ENCODE peak calls at places on chromosomes 2 and 18, in nine cellular contexts. B is Right ventricle myocardium superior, G is body of pancreas, F is cardiac fibroblast, T is glutamatergic neuron, S is NCI-H1436 treated with DMSO at 0.1 percent for 48 hours, H is neural progenitor cell, N is SK-N-DZ, Z is dermis microvascular lymphatic vessel endothelial cell. I is an unnamed sample.

GRCh38 chr2:232611559-232612218 is 21.7 kb upstream of the EFHD1 start:
- DNase-seq in Z (no peak), G (peak; percentile 64), N (no peak), S (no peak), F (peak; percentile 49), B (peak; percentile 84), H (peak; percentile 66), T (peak; percentile 76), I (peak; percentile 54)

GRCh38 chr18:40911582-40912254 is 1043.3 kb upstream of the PIK3C3 start:
- DNase-seq in Z (no peak), H (no peak), T (no peak), F (peak; percentile 82), N (no peak), S (no peak), G (no peak), B (no peak), I (peak; percentile 83)

GRCh38 chr2:28326873-28327495 is 65.7 kb upstream of the FOSL2 start:
- DNase-seq in S (no peak), Z (no peak), T (no peak), F (no peak), N (no peak), G (no peak), H (no peak), B (no peak), I (peak; percentile 26)

GRCh38 chr2:135903650-135904049 is 27.4 kb upstream of the MCM6 start:
- DNase-seq in S (no peak), G (no peak), Z (no peak), F (no peak), B (no peak), H (peak; percentile 27), N (no peak), T (no peak), I (no peak)

GRCh38 chr18:55862693-55863485 is 274.9 kb upstream of the TCF4 start:
- DNase-seq in S (no peak), G (no peak), Z (no peak), T (no peak), F (no peak), B (no peak), N (no peak), H (peak; percentile 31), I (no peak)

GRCh38 chr2:96098900-96099590 is 17.3 kb downstream of the ADRA2B start:
- DNase-seq in H (no peak), B (peak; percentile 82), F (no peak), N (no peak), S (no peak), Z (no peak), G (peak; percentile 7), T (peak; percentile 18), I (no peak)

GRCh38 chr18:22703883-22704626 is 229.1 kb upstream of the RBBP8 start:
- DNase-seq in B (no peak), F (peak; percentile 69), N (peak; percentile 54), H (peak; percentile 66), Z (peak; percentile 26), S (no peak), G (peak; percentile 21), T (no peak), I (peak; percentile 40)

GRCh38 chr18:74234326-74235171 is 57.2 kb downstream of the CYB5A start:
- DNase-seq in H (no peak), N (no peak), F (peak; percentile 85), G (peak; percentile 73), T (no peak), S (no peak), B (no peak), Z (no peak), I (peak; percentile 69)

GRCh38 chr2:16393483-16394071 is 272.1 kb downstream of the CYRIA start:
- DNase-seq in F (no peak), T (no peak), N (no peak), G (no peak), H (peak; percentile 27), Z (no peak), S (no peak), B (no peak), I (no peak)

GRCh38 chr2:188114014-188114413 is 177.7 kb upstream of the GULP1 start:
- DNase-seq in T (no peak), N (peak; percentile 57), F (peak; percentile 53), B (no peak), G (no peak), S (no peak), H (no peak), Z (no peak), I (peak; percentile 60)

GRCh38 chr2:71699428-71699827 is 246.1 kb downstream of the DYSF start:
- DNase-seq in B (peak; percentile 8), N (no peak), T (no peak), S (no peak), F (no peak), H (no peak), G (no peak), Z (no peak), I (no peak)

GRCh38 chr2:237967463-237967871 is 653 bp downstream of the UBE2F start:
- DNase-seq in S (no peak), B (peak; percentile 65), T (peak; percentile 45), N (no peak), F (peak; percentile 17), G (peak; percentile 51), Z (no peak), H (peak; percentile 45), I (no peak)

GRCh38 chr18:13450289-13451207 is 232.0 kb downstream of the LDLRAD4 start:
- DNase-seq in F (no peak), B (no peak), G (no peak), H (no peak), N (no peak), Z (no peak), T (no peak), S (no peak), I (no peak)

GRCh38 chr2:227228061-227228667 is 63.7 kb downstream of the COL4A3 start:
- DNase-seq in G (peak; percentile 40), N (no peak), B (peak; percentile 82), T (no peak), F (no peak), H (no peak), S (no peak), Z (no peak), I (no peak)

GRCh38 chr18:56873441-56874140 is 222.4 kb downstream of the WDR7 start:
- DNase-seq in F (peak; percentile 29), B (no peak), Z (no peak), H (peak; percentile 66), N (peak; percentile 25), T (peak; percentile 66), S (no peak), G (no peak), I (no peak)

GRCh38 chr2:127701651-127702394 is 526 bp downstream of the SFT2D3 start:
- DNase-seq in N (peak; percentile 71), T (peak; percentile 87), B (peak; percentile 89), G (peak; percentile 75), H (peak; percentile 89), F (peak; percentile 71), Z (peak; percentile 62), S (no peak), I (peak; percentile 66)

GRCh38 chr2:166302036-166302435 is 73.7 kb downstream of the SCN9A start:
- DNase-seq in N (peak; percentile 63), G (no peak), F (no peak), B (no peak), S (no peak), Z (no peak), T (no peak), H (no peak), I (no peak)

I was measured in IMR-90.